ENCODE peak calls at places on chromosomes 16 and 17, in nine cellular contexts. Y is A673, F is GM12878, Z is heart left ventricle, I is astrocyte of the spinal cord, O is Caco-2, R is AG10803, J is fibroblast of lung, P is brain microvascular endothelial cell. B is an unnamed sample.

GRCh38 chr16:46747777-46748651 is at the start of gene MYLK3:
- DNase-seq in P (no peak), F (no peak), I (no peak), Y (no peak), R (peak; percentile 17), Z (peak; percentile 91), O (peak; percentile 86), J (no peak), B (peak; percentile 65)

GRCh38 chr16:78655481-78656114 is 556.1 kb downstream of the WWOX start:
- DNase-seq in O (no peak), J (no peak), Y (peak; percentile 59), P (no peak), F (no peak), I (no peak), R (no peak), Z (no peak), B (no peak)

GRCh38 chr17:80071116-80071980 is 30.0 kb upstream of the GAA start:
- DNase-seq in P (no peak), Z (peak; percentile 52), R (peak; percentile 66), O (no peak), F (no peak), Y (no peak), J (peak; percentile 56), I (peak; percentile 10), B (peak; percentile 54)

GRCh38 chr16:20906225-20906870 is 5.8 kb downstream of the LYRM1 start:
- DNase-seq in Y (peak; percentile 15), F (no peak), P (peak; percentile 42), O (no peak), J (peak; percentile 93), R (peak; percentile 94), I (peak; percentile 88), Z (no peak), B (peak; percentile 85)

GRCh38 chr17:20273741-20274500 is 193.4 kb downstream of the LGALS9B start:
- DNase-seq in Z (no peak), I (no peak), P (no peak), F (no peak), Y (no peak), O (no peak), R (no peak), J (no peak), B (no peak)

GRCh38 chr16:49643429-49644142 is 212.3 kb downstream of the ZNF423 start:
- DNase-seq in R (peak; percentile 73), I (peak; percentile 92), F (no peak), O (no peak), Y (peak; percentile 51), P (peak; percentile 92), J (peak; percentile 74), Z (no peak), B (peak; percentile 65)

GRCh38 chr16:89023621-89024511 is 46.9 kb upstream of the CBFA2T3 start:
- DNase-seq in O (no peak), J (no peak), R (no peak), P (no peak), F (no peak), I (no peak), Y (no peak), Z (no peak), B (no peak)

GRCh38 chr16:16033208-16033717 is 83.8 kb downstream of the ABCC1 start:
- DNase-seq in R (no peak), J (no peak), O (no peak), I (no peak), Y (no peak), P (no peak), F (no peak), Z (no peak), B (peak; percentile 37)

GRCh38 chr16:48117217-48118105 is 38.3 kb downstream of the ABCC12 start:
- DNase-seq in I (peak; percentile 33), J (peak; percentile 47), O (peak; percentile 78), Z (no peak), Y (peak; percentile 83), F (no peak), R (no peak), P (peak; percentile 36), B (peak; percentile 65)

GRCh38 chr17:8563024-8563776 is 67.3 kb downstream of the MYH10 start:
- DNase-seq in R (no peak), I (no peak), J (no peak), O (no peak), P (no peak), F (no peak), Y (no peak), Z (no peak), B (no peak)

GRCh38 chr16:70663524-70664324 is 17.4 kb downstream of the IL34 start:
- DNase-seq in F (no peak), P (no peak), Z (no peak), J (no peak), O (no peak), I (no peak), Y (no peak), R (no peak), B (no peak)

GRCh38 chr17:75384751-75385150 is 20.7 kb downstream of the GRB2 start:
- DNase-seq in O (no peak), J (no peak), Y (no peak), Z (no peak), F (no peak), I (no peak), P (no peak), R (no peak), B (no peak)

GRCh38 chr17:32914181-32914580 is 13.8 kb upstream of the TMEM98 start:
- DNase-seq in P (no peak), R (no peak), Y (no peak), F (no peak), I (no peak), Z (no peak), J (no peak), O (no peak), B (no peak)

GRCh38 chr17:2068589-2069051 is 13.7 kb downstream of the HIC1 start:
- DNase-seq in J (no peak), Y (no peak), Z (no peak), P (no peak), R (peak; percentile 53), F (no peak), I (no peak), O (no peak), B (peak; percentile 74)

GRCh38 chr17:2067048-2067452 is 12.1 kb downstream of the HIC1 start:
- DNase-seq in P (no peak), Z (no peak), I (no peak), F (no peak), R (no peak), J (no peak), Y (no peak), O (no peak), B (no peak)

GRCh38 chr17:2067559-2067958 is 12.7 kb downstream of the HIC1 start:
- DNase-seq in O (no peak), I (peak; percentile 86), F (no peak), J (no peak), Y (no peak), R (peak; percentile 91), Z (peak; percentile 59), P (no peak), B (peak; percentile 86)

GRCh38 chr17:2070241-2071023 is 15.5 kb downstream of the HIC1 start:
- DNase-seq in J (no peak), F (peak; percentile 96), I (no peak), Y (no peak), P (no peak), O (no peak), Z (no peak), R (no peak), B (no peak)

GRCh38 chr17:2068101-2068518 is 13.2 kb downstream of the HIC1 start:
- DNase-seq in Z (no peak), Y (no peak), F (no peak), R (peak; percentile 96), J (peak; percentile 70), P (peak; percentile 77), O (no peak), I (peak; percentile 92), B (peak; percentile 83)
- TF ChIP-seq CTCF in Z (no peak), Y (no peak), F (no peak), R (peak; percentile 49), J (no peak), P (peak; percentile 55), O (no peak), I (peak; percentile 26), B (peak; percentile 36)

DNA sequence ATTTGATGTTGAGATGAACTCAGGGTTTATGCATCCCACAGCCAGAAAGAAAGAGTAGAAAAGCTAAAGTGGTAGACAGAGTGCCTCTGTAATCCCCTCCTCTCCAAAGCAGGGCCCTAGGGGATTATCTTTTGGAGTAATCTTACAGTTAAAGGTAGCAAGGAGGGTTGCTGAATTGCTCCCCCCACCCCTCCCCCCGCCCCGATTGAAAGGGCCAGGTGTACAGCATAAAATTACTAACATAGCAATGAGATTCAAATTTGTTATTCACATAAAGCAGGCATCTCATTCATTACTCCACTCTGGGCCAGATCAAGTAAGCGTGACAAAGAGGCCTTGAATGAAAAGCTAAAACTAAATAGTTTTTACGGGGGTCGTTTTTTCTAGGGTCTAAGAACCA is 72.7 kb downstream of the STH start:
- DNase-seq in J (no peak), F (no peak), Y (no peak), R (no peak), P (no peak), Z (no peak), I (no peak), O (no peak), B (no peak)
- H3K4me3 ChIP-seq in J (no peak overlapping the region), F (no peak overlapping the region), Y (no peak overlapping the region), R (no peak overlapping the region), P (no peak overlapping the region), Z (no peak overlapping the region), I (no peak overlapping the region), O (no peak overlapping the region), B (no peak overlapping the region)

GRCh38 chr16:67844441-67844840 is 2.3 kb upstream of the NUTF2 start:
- DNase-seq in I (no peak), J (no peak), O (no peak), Z (no peak), Y (no peak), R (peak; percentile 37), F (no peak), P (no peak), B (peak; percentile 61)
- TF ChIP-seq CTCF in I (no peak), J (no peak), O (no peak), Z (no peak), Y (no peak), R (peak; percentile 32), F (no peak), P (no peak), B (peak; percentile 10)

GRCh38 chr17:30922235-30922993 is 669 bp downstream of the ADAP2 start:
- DNase-seq in F (no peak), P (no peak), O (no peak), J (no peak), I (no peak), Z (no peak), R (no peak), Y (no peak), B (no peak)
- H3K4me3 ChIP-seq in F (peak overlapping the region; percentile 53), P (peak overlapping the region; percentile 42), O (peak overlapping the region; percentile 42), J (peak overlapping the region; percentile 24), I (peak overlapping the region; percentile 18), Z (peak overlapping the region; percentile 57), R (no peak overlapping the region), Y (no peak overlapping the region), B (peak overlapping the region; percentile 39)